ENCODE peak calls at places on chromosomes 7 and 10, in seven cellular contexts. P, C, N, J, Z, L and W are unnamed samples.

GRCh38 chr10:35390441-35390840 is 54.1 kb downstream of the CCNY start:
- DNase-seq in P (no peak), C (no peak), N (no peak), J (no peak), Z (no peak), L (no peak), W (no peak)

GRCh38 chr10:12801214-12802087 is 200.1 kb downstream of the CCDC3 start:
- DNase-seq in P (no peak), C (no peak), N (no peak), J (no peak), Z (no peak), L (no peak), W (no peak)

GRCh38 chr10:124251317-124251716 is 157.9 kb upstream of the CHST15 start:
- DNase-seq in P (peak; percentile 85), C (no peak), N (no peak), J (no peak), Z (no peak), L (no peak), W (no peak)

GRCh38 chr10:118054383-118054782 is 7.6 kb upstream of the RAB11FIP2 start:
- DNase-seq in P (no peak), C (no peak), N (no peak), J (no peak), Z (no peak), L (no peak), W (no peak)

GRCh38 chr7:157690058-157690832 is 353.4 kb downstream of the DNAJB6 start:
- DNase-seq in P (peak; percentile 70), C (no peak), N (no peak), J (no peak), Z (no peak), L (no peak), W (no peak)

GRCh38 chr10:133528296-133528844 is 1.2 kb downstream of the CYP2E1 start:
- DNase-seq in P (peak; percentile 39), C (no peak), N (no peak), J (no peak), Z (no peak), L (no peak), W (no peak)

GRCh38 chr7:105014725-105015630 is 973 bp downstream of the KMT2E start:
- DNase-seq in P (peak; percentile 81), C (peak; percentile 50), N (peak; percentile 77), J (peak; percentile 62), Z (no peak), L (peak; percentile 81), W (peak; percentile 47)

GRCh38 chr7:151814400-151814914 is 62.5 kb downstream of the PRKAG2 start:
- DNase-seq in P (no peak), C (no peak), N (no peak), J (no peak), Z (no peak), L (no peak), W (no peak)

GRCh38 chr10:84190621-84191020 is 3.7 kb upstream of the CDHR1 start:
- DNase-seq in P (no peak), C (no peak), N (no peak), J (no peak), Z (no peak), L (no peak), W (no peak)

GRCh38 chr10:44195120-44196007 is 189.5 kb downstream of the CXCL12 start:
- DNase-seq in P (no peak), C (no peak), N (no peak), J (no peak), Z (no peak), L (peak; percentile 15), W (no peak)

GRCh38 chr7:353746-354325 is 63.9 kb downstream of the FOXL3 start:
- DNase-seq in P (no peak), C (no peak), N (peak; percentile 60), J (no peak), Z (no peak), L (no peak), W (no peak)

GRCh38 chr7:28293529-28293835 is 112.9 kb upstream of the JAZF1 start:
- DNase-seq in P (no peak), C (no peak), N (no peak), J (peak; percentile 19), Z (no peak), L (no peak), W (no peak)

GRCh38 chr10:97766106-97766810 is 5.5 kb downstream of the SFRP5 start:
- DNase-seq in P (no peak), C (no peak), N (no peak), J (no peak), Z (no peak), L (no peak), W (no peak)

GRCh38 chr7:22444181-22444966 is 55.6 kb downstream of the STEAP1B start:
- DNase-seq in P (no peak), C (peak; percentile 25), N (peak; percentile 4), J (no peak), Z (no peak), L (peak; percentile 93), W (no peak)

GRCh38 chr7:132580717-132581285 is 4.5 kb upstream of the PLXNA4 start:
- DNase-seq in P (peak; percentile 88), C (peak; percentile 38), N (peak; percentile 80), J (peak; percentile 21), Z (peak; percentile 32), L (peak; percentile 81), W (peak; percentile 80)